ENCODE peak calls at places on chromosomes 13 and 19, in seven cellular contexts. One of them, this sample, is unnamed.

GRCh38 chr13:56501750-56502149 is 639.0 kb upstream of the PRR20A start:
- DNase-seq in NCI-H1436: no peak
- DNase-seq in GM03348: no peak
- DNase-seq in T follicular helper cell: no peak
- DNase-seq in neuronal stem cell: no peak
- DNase-seq in HEK293T: no peak
- DNase-seq in GM12865: no peak
- DNase-seq in this sample: no peak

GRCh38 chr13:44660050-44660449 is 83.9 kb upstream of the TSC22D1 start:
- DNase-seq in GM03348: no peak
- DNase-seq in HEK293T: no peak
- DNase-seq in GM12865: no peak
- DNase-seq in NCI-H1436: no peak
- DNase-seq in T follicular helper cell: no peak
- DNase-seq in neuronal stem cell: no peak
- DNase-seq in this sample: no peak

GRCh38 chr13:114101325-114101821 is 31.1 kb downstream of the RASA3 start:
- DNase-seq in T follicular helper cell: no peak
- DNase-seq in GM03348: peak; percentile 46
- DNase-seq in neuronal stem cell: no peak
- DNase-seq in HEK293T: no peak
- DNase-seq in NCI-H1436: no peak
- DNase-seq in GM12865: no peak
- DNase-seq in this sample: no peak

GRCh38 chr19:18629166-18630088 is 7.4 kb upstream of the KLHL26 start:
- DNase-seq in HEK293T: no peak
- DNase-seq in NCI-H1436: no peak
- DNase-seq in T follicular helper cell: no peak
- DNase-seq in neuronal stem cell: no peak
- DNase-seq in GM12865: no peak
- DNase-seq in GM03348: no peak
- DNase-seq in this sample: no peak

GRCh38 chr19:53775524-53775923 is 48.6 kb downstream of the NLRP12 start:
- DNase-seq in GM12865: no peak
- DNase-seq in HEK293T: no peak
- DNase-seq in neuronal stem cell: no peak
- DNase-seq in NCI-H1436: no peak
- DNase-seq in T follicular helper cell: no peak
- DNase-seq in GM03348: no peak
- DNase-seq in this sample: no peak

GRCh38 chr19:18833849-18834643 is 2.3 kb downstream of the UPF1 start:
- DNase-seq in neuronal stem cell: no peak
- DNase-seq in NCI-H1436: no peak
- DNase-seq in GM03348: no peak
- DNase-seq in GM12865: no peak
- DNase-seq in HEK293T: no peak
- DNase-seq in T follicular helper cell: no peak
- DNase-seq in this sample: no peak

GRCh38 chr19:1274852-1275259 is 474 bp upstream of the FAM174C start:
- DNase-seq in neuronal stem cell: no peak
- DNase-seq in NCI-H1436: no peak
- DNase-seq in T follicular helper cell: no peak
- DNase-seq in GM03348: no peak
- DNase-seq in HEK293T: no peak
- DNase-seq in GM12865: no peak
- DNase-seq in this sample: no peak

GRCh38 chr13:66665991-66666390 is 564.1 kb downstream of the PCDH9 start:
- DNase-seq in neuronal stem cell: peak; percentile 61
- DNase-seq in GM12865: peak; percentile 1
- DNase-seq in NCI-H1436: no peak
- DNase-seq in T follicular helper cell: no peak
- DNase-seq in HEK293T: peak; percentile 55
- DNase-seq in GM03348: peak; percentile 51
- DNase-seq in this sample: peak; percentile 86

GRCh38 chr13:73299787-73300186 is 241.0 kb downstream of the KLF5 start:
- DNase-seq in GM03348: no peak
- DNase-seq in GM12865: no peak
- DNase-seq in HEK293T: no peak
- DNase-seq in neuronal stem cell: no peak
- DNase-seq in NCI-H1436: no peak
- DNase-seq in T follicular helper cell: no peak
- DNase-seq in this sample: no peak

GRCh38 chr19:41957838-41958366 is 1.2 kb downstream of the RABAC1 start:
- DNase-seq in T follicular helper cell: no peak
- DNase-seq in neuronal stem cell: peak; percentile 71
- DNase-seq in NCI-H1436: peak; percentile 50
- DNase-seq in GM03348: peak; percentile 91
- DNase-seq in HEK293T: peak; percentile 80
- DNase-seq in GM12865: peak; percentile 86
- DNase-seq in this sample: peak; percentile 87

GRCh38 chr19:44747739-44748425 is 626 bp upstream of the BCL3 start:
- DNase-seq in neuronal stem cell: no peak
- DNase-seq in GM03348: peak; percentile 64
- DNase-seq in HEK293T: peak; percentile 42
- DNase-seq in T follicular helper cell: no peak
- DNase-seq in GM12865: no peak
- DNase-seq in NCI-H1436: no peak
- DNase-seq in this sample: no peak

GRCh38 chr19:13823256-13823655 is 28.0 kb downstream of the ZSWIM4 start:
- DNase-seq in HEK293T: no peak
- DNase-seq in GM03348: peak; percentile 9
- DNase-seq in T follicular helper cell: no peak
- DNase-seq in NCI-H1436: no peak
- DNase-seq in neuronal stem cell: no peak
- DNase-seq in GM12865: no peak
- DNase-seq in this sample: no peak

GRCh38 chr19:39671739-39672363 is 16.1 kb downstream of the LGALS16 start:
- DNase-seq in NCI-H1436: peak; percentile 42
- DNase-seq in T follicular helper cell: peak; percentile 40
- DNase-seq in HEK293T: peak; percentile 55
- DNase-seq in GM03348: peak; percentile 35
- DNase-seq in GM12865: peak; percentile 82
- DNase-seq in neuronal stem cell: peak; percentile 46
- DNase-seq in this sample: peak; percentile 65

GRCh38 chr13:94706101-94706853 is 6.1 kb downstream of the SOX21 start:
- DNase-seq in T follicular helper cell: no peak
- DNase-seq in NCI-H1436: no peak
- DNase-seq in GM12865: no peak
- DNase-seq in HEK293T: no peak
- DNase-seq in neuronal stem cell: no peak
- DNase-seq in GM03348: no peak
- DNase-seq in this sample: no peak

GRCh38 chr19:28694812-28695211 is 518.1 kb downstream of the UQCRFS1 start:
- DNase-seq in neuronal stem cell: no peak
- DNase-seq in GM03348: no peak
- DNase-seq in GM12865: no peak
- DNase-seq in HEK293T: no peak
- DNase-seq in NCI-H1436: no peak
- DNase-seq in T follicular helper cell: no peak
- DNase-seq in this sample: no peak

GRCh38 chr13:27194895-27195764 is 23.5 kb upstream of the USP12 start:
- DNase-seq in T follicular helper cell: no peak
- DNase-seq in GM03348: peak; percentile 86
- DNase-seq in HEK293T: no peak
- DNase-seq in NCI-H1436: no peak
- DNase-seq in neuronal stem cell: peak; percentile 35
- DNase-seq in GM12865: no peak
- DNase-seq in this sample: no peak

GRCh38 chr13:75135325-75135825 is 346.6 kb downstream of the TBC1D4 start:
- DNase-seq in NCI-H1436: no peak
- DNase-seq in GM12865: no peak
- DNase-seq in T follicular helper cell: no peak
- DNase-seq in HEK293T: no peak
- DNase-seq in GM03348: peak; percentile 41
- DNase-seq in neuronal stem cell: no peak
- DNase-seq in this sample: no peak

GRCh38 chr13:39506559-39507390 is 96.2 kb downstream of the LHFPL6 start:
- DNase-seq in T follicular helper cell: no peak
- DNase-seq in NCI-H1436: no peak
- DNase-seq in neuronal stem cell: no peak
- DNase-seq in HEK293T: no peak
- DNase-seq in GM03348: no peak
- DNase-seq in GM12865: no peak
- DNase-seq in this sample: no peak

GRCh38 chr19:48975947-48976847 is 11.1 kb downstream of the FTL start:
- DNase-seq in T follicular helper cell: no peak
- DNase-seq in GM03348: no peak
- DNase-seq in GM12865: peak; percentile 65
- DNase-seq in neuronal stem cell: no peak
- DNase-seq in NCI-H1436: no peak
- DNase-seq in HEK293T: peak; percentile 57
- DNase-seq in this sample: peak; percentile 32

GRCh38 chr19:38034153-38034835 is 127.3 kb downstream of the SIPA1L3 start:
- DNase-seq in NCI-H1436: no peak
- DNase-seq in T follicular helper cell: no peak
- DNase-seq in HEK293T: no peak
- DNase-seq in neuronal stem cell: no peak
- DNase-seq in GM12865: peak; percentile 40
- DNase-seq in GM03348: no peak
- DNase-seq in this sample: no peak

GRCh38 chr13:97866751-97867150 is 86.7 kb upstream of the IPO5 start:
- DNase-seq in GM12865: no peak
- DNase-seq in HEK293T: no peak
- DNase-seq in GM03348: no peak
- DNase-seq in T follicular helper cell: no peak
- DNase-seq in NCI-H1436: no peak
- DNase-seq in neuronal stem cell: no peak
- DNase-seq in this sample: no peak

GRCh38 chr19:12140545-12141404 is 625 bp upstream of the ZNF20 start:
- DNase-seq in NCI-H1436: peak; percentile 23
- DNase-seq in GM03348: peak; percentile 91
- DNase-seq in neuronal stem cell: peak; percentile 72
- DNase-seq in GM12865: peak; percentile 91
- DNase-seq in HEK293T: peak; percentile 35
- DNase-seq in T follicular helper cell: peak; percentile 80
- DNase-seq in this sample: peak; percentile 76

GRCh38 chr13:79423801-79424642 is 18.0 kb upstream of the RBM26 start:
- DNase-seq in GM12865: peak; percentile 55
- DNase-seq in GM03348: peak; percentile 42
- DNase-seq in HEK293T: peak; percentile 60
- DNase-seq in T follicular helper cell: no peak
- DNase-seq in neuronal stem cell: no peak
- DNase-seq in NCI-H1436: peak; percentile 51
- DNase-seq in this sample: peak; percentile 49

GRCh38 chr13:105979586-105979985 is 555.9 kb downstream of the EFNB2 start:
- DNase-seq in HEK293T: no peak
- DNase-seq in GM03348: no peak
- DNase-seq in T follicular helper cell: no peak
- DNase-seq in neuronal stem cell: peak; percentile 17
- DNase-seq in NCI-H1436: peak; percentile 9
- DNase-seq in GM12865: no peak
- DNase-seq in this sample: no peak

GRCh38 chr19:29287061-29287460 is 74.1 kb upstream of the UQCRFS1 start:
- DNase-seq in NCI-H1436: peak; percentile 48
- DNase-seq in neuronal stem cell: no peak
- DNase-seq in GM12865: no peak
- DNase-seq in HEK293T: no peak
- DNase-seq in GM03348: no peak
- DNase-seq in T follicular helper cell: no peak
- DNase-seq in this sample: peak; percentile 41

GRCh38 chr13:94343243-94343585 is 136.3 kb downstream of the DCT start:
- DNase-seq in HEK293T: no peak
- DNase-seq in NCI-H1436: no peak
- DNase-seq in neuronal stem cell: peak; percentile 43
- DNase-seq in T follicular helper cell: no peak
- DNase-seq in GM12865: no peak
- DNase-seq in GM03348: no peak
- DNase-seq in this sample: no peak

GRCh38 chr13:105603283-105603682 is 932.2 kb downstream of the EFNB2 start:
- DNase-seq in T follicular helper cell: no peak
- DNase-seq in HEK293T: no peak
- DNase-seq in neuronal stem cell: no peak
- DNase-seq in GM03348: no peak
- DNase-seq in NCI-H1436: no peak
- DNase-seq in GM12865: no peak
- DNase-seq in this sample: no peak